ENCODE peak calls at places on chromosomes 12 and 14, in four cellular contexts. One of them, this sample, is unnamed.

GRCh38 chr14:90536092-90536491 is 139.3 kb downstream of the CALM1 start:
- DNase-seq in GM12892: no peak
- DNase-seq in K562: no peak
- DNase-seq in H1: no peak
- DNase-seq in this sample: no peak

GRCh38 chr14:35405304-35405996 is 901 bp upstream of the NFKBIA start:
- DNase-seq in GM12892: no peak
- DNase-seq in K562: no peak
- DNase-seq in H1: no peak
- DNase-seq in this sample: no peak

GRCh38 chr12:46483572-46484395 is 111.2 kb upstream of the SLC38A2 start:
- DNase-seq in GM12892: no peak
- DNase-seq in K562: no peak
- DNase-seq in H1: no peak
- DNase-seq in this sample: no peak

GRCh38 chr12:77578471-77579262 is 252.0 kb upstream of the NAV3 start:
- DNase-seq in GM12892: no peak
- DNase-seq in K562: no peak
- DNase-seq in H1: no peak
- DNase-seq in this sample: no peak

GRCh38 chr14:53149656-53150319 is 3.3 kb downstream of the DDHD1 start:
- DNase-seq in GM12892: no peak
- DNase-seq in K562: no peak
- DNase-seq in H1: no peak
- DNase-seq in this sample: no peak

GRCh38 chr12:50764861-50765324 is 992 bp downstream of the ATF1 start:
- DNase-seq in GM12892: no peak
- DNase-seq in K562: no peak
- DNase-seq in H1: no peak
- DNase-seq in this sample: no peak

GRCh38 chr12:61891632-61892031 is 368.6 kb upstream of the USP15 start:
- DNase-seq in GM12892: no peak
- DNase-seq in K562: no peak
- DNase-seq in H1: no peak
- DNase-seq in this sample: no peak

GRCh38 chr14:56378474-56378873 is 201.1 kb upstream of the TMEM260 start:
- DNase-seq in GM12892: no peak
- DNase-seq in K562: no peak
- DNase-seq in H1: no peak
- DNase-seq in this sample: no peak

GRCh38 chr12:125773033-125773432 is 707.8 kb downstream of the AACS start:
- DNase-seq in GM12892: peak; percentile 19
- DNase-seq in K562: peak; percentile 57
- DNase-seq in H1: peak; percentile 33
- DNase-seq in this sample: no peak

GRCh38 chr12:6821271-6821673 is 349 bp upstream of the GPR162 start:
- DNase-seq in GM12892: no peak
- DNase-seq in K562: no peak
- DNase-seq in H1: no peak
- DNase-seq in this sample: no peak

GRCh38 chr12:75655233-75655879 is 143.9 kb upstream of the KRR1 start:
- DNase-seq in GM12892: no peak
- DNase-seq in K562: no peak
- DNase-seq in H1: no peak
- DNase-seq in this sample: no peak

GRCh38 chr14:100330396-100330931 is 7.3 kb downstream of the SLC25A47 start:
- DNase-seq in GM12892: no peak
- DNase-seq in K562: no peak
- DNase-seq in H1: no peak
- DNase-seq in this sample: no peak

GRCh38 chr12:6540181-6540877 is 6.0 kb downstream of the GAPDH start:
- DNase-seq in GM12892: peak; percentile 59
- DNase-seq in K562: peak; percentile 60
- DNase-seq in H1: no peak
- DNase-seq in this sample: peak; percentile 65

GRCh38 chr14:50822501-50823042 is 8.4 kb downstream of the NIN start:
- DNase-seq in GM12892: no peak
- DNase-seq in K562: no peak
- DNase-seq in H1: no peak
- DNase-seq in this sample: no peak

GRCh38 chr12:122028601-122029560 is 7.2 kb downstream of the BCL7A start:
- DNase-seq in GM12892: peak; percentile 76
- DNase-seq in K562: no peak
- DNase-seq in H1: no peak
- DNase-seq in this sample: peak; percentile 84

GRCh38 chr12:14558377-14559051 is 9.2 kb downstream of the PLBD1 start:
- DNase-seq in GM12892: no peak
- DNase-seq in K562: no peak
- DNase-seq in H1: no peak
- DNase-seq in this sample: no peak

GRCh38 chr12:27509032-27509431 is 15.0 kb upstream of the PPFIBP1 start:
- DNase-seq in GM12892: no peak
- DNase-seq in K562: no peak
- DNase-seq in H1: no peak
- DNase-seq in this sample: no peak

GRCh38 chr14:60815371-60815770 is 80.8 kb downstream of the MNAT1 start:
- DNase-seq in GM12892: no peak
- DNase-seq in K562: no peak
- DNase-seq in H1: no peak
- DNase-seq in this sample: peak; percentile 5

GRCh38 chr14:101563654-101564443 is 2.6 kb downstream of the DIO3 start:
- DNase-seq in GM12892: no peak
- DNase-seq in K562: no peak
- DNase-seq in H1: no peak
- DNase-seq in this sample: no peak

GRCh38 chr14:34678306-34678705 is 36.1 kb downstream of the CFL2 start:
- DNase-seq in GM12892: no peak
- DNase-seq in K562: no peak
- DNase-seq in H1: no peak
- DNase-seq in this sample: no peak

GRCh38 chr12:127389923-127390322 is 877.0 kb upstream of the TMEM132C start:
- DNase-seq in GM12892: no peak
- DNase-seq in K562: no peak
- DNase-seq in H1: peak; percentile 19
- DNase-seq in this sample: no peak

DNA sequence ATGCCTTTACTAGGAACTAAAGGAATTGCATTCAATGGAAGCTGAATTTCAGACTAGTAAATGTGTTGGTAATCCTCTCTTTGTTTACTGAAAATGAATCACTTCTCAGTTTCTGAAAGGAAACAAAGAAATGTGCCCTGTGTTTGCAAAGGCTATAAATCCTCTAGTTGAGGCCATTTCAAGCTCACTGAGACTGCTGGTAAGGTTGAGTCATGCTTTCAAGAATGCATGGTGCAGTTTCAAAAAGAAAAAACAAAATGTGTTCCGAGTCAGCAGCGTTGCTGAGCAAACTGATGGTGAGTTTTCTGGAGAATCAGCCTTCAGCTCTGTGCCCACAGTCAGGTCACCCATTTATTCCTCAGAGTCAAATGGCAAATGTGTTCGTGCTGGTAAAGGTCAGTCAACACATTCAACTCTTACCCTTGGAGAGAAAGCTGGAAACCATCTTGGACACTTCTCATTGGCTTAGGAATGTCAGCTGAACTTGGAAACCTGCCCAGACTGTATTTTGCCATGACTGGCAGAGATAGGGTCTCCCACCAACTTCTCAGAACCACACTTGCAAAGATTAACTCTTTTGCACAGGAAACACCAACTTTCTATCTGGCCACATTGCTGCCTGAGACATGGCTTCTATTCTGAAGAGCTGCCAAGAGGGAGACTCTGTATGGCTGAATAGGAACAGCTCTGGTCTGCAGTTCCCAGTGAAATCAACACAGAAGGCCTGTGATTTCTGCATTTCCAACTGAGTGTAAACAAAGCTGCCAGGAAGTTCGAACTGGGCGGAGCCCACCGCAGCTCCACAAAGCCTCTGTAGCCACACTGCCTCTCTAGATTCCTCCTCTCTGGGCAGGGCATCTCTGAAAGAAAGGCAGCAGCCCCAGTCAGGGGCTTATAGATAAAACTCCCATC is 484.4 kb downstream of the ATP23 start:
- DNase-seq in GM12892: no peak
- DNase-seq in K562: no peak
- DNase-seq in H1: no peak
- DNase-seq in this sample: no peak
- TF ChIP-seq POLR2AphosphoS5 in GM12892: no peak
- TF ChIP-seq POLR2AphosphoS5 in K562: no peak
- TF ChIP-seq POLR2AphosphoS5 in H1: no peak
- TF ChIP-seq POLR2AphosphoS5 in this sample: no peak

DNA sequence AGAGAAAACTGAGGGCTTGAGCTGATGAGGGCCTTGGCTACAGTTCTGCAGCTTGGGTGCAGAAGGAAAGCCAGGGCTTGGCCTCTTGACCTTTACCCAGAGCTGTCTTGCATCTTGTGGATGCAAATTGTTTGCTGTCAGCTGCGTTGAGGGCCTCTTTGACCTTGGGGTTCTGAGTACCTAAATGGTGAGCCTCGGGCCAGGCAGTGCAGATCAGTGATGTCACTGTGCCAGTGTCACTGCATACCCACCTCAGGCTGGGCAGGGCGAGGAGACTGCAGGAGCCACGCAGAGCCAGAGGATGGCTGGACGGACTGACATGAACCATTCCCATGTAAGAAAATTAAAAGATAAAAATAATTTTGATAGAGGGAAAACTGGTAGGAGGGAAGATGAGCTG is 18.6 kb downstream of the ESRRB start:
- DNase-seq in GM12892: no peak
- DNase-seq in K562: no peak
- DNase-seq in H1: no peak
- DNase-seq in this sample: no peak
- TF ChIP-seq TAF1 in GM12892: no peak
- TF ChIP-seq TAF1 in K562: no peak
- TF ChIP-seq TAF1 in H1: no peak
- TF ChIP-seq TAF1 in this sample: no peak

GRCh38 chr14:24366664-24367505 is 1.1 kb upstream of the NFATC4 start:
- DNase-seq in GM12892: peak; percentile 65
- DNase-seq in K562: peak; percentile 54
- DNase-seq in H1: no peak
- DNase-seq in this sample: peak; percentile 74
- TF ChIP-seq POLR2A in GM12892: no peak
- TF ChIP-seq POLR2A in K562: no peak
- TF ChIP-seq POLR2A in H1: no peak
- TF ChIP-seq POLR2A in this sample: no peak

GRCh38 chr12:19070341-19070740 is 59.2 kb upstream of the PLEKHA5 start:
- DNase-seq in GM12892: no peak
- DNase-seq in K562: no peak
- DNase-seq in H1: no peak
- DNase-seq in this sample: no peak
- TF ChIP-seq POLR2AphosphoS5 in GM12892: no peak
- TF ChIP-seq POLR2AphosphoS5 in K562: no peak
- TF ChIP-seq POLR2AphosphoS5 in H1: no peak
- TF ChIP-seq POLR2AphosphoS5 in this sample: no peak

DNA sequence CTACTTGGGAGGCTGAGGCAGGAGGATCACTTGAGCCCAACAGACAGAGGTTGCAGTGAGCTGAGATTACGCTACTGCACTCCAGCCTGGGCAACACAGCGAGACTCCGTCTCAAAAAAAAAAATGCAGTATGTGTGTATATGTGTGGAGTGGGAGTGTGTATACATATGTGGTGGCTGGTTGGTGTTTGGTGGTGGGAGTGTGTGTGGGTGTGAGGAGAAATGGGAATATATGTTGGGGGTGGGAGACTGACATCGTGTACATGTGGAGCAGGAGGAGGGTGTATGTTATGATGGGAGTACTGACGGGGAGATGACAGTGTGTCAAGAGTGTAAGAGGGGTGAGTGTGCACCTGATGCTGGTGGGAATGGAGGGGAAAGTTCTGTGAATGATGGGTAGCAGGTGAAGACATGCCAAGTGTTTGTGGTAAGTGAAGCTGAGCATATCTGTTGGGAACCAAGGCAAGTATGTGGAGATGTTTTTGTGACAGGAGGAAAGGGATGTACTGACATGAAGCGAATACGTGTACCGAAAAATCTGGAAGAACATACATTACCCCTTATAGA is 4.2 kb downstream of the PNMA1 start:
- DNase-seq in GM12892: no peak
- DNase-seq in K562: no peak
- DNase-seq in H1: no peak
- DNase-seq in this sample: no peak
- TF ChIP-seq TAF1 in GM12892: no peak
- TF ChIP-seq TAF1 in K562: no peak
- TF ChIP-seq TAF1 in H1: no peak
- TF ChIP-seq TAF1 in this sample: no peak

DNA sequence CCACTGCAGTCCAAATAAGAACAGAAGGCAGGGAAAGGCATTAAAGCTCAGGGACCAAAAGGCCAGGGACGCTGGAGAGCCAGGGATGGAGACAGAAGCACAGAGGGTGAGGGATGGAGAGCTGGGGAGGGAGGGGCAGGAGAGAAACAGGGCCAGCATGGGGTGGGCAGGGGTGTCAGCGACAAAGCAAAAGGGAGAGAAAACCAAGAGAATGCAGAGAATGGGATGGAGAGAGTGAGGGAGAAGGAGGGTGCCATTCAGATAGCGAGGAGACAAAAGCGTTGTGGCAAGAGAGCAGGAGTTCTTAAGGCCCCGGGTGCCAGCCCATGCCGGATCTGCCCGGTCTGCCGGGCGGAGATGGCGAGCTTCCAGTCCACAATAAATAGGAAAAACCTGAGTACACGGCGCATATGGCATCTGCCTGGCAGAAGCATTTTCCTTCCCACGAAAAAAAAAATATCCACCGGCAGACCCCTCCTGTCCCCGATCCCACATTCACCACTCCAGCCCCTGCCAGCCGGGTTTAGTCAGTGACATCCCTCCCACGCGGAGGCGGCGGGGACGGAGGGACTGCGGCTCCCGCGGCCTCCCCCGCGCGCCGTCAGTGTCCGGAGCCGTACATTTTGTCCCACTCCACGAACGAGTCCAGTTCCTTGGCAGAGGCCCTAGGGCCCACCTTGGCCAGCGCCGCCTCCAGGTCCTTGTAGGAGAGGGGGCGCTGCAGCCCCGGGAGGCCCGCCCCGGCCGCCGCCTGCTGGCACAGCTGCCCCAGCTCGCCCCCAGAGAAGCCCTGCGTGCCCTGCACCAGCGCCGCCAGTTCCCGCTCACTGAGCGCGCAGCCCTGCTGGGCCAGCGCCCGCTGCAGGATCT is 28.4 kb downstream of the FIGNL2 start:
- DNase-seq in GM12892: no peak
- DNase-seq in K562: no peak
- DNase-seq in H1: no peak
- DNase-seq in this sample: peak; percentile 6
- TF ChIP-seq POLR2A in GM12892: no peak
- TF ChIP-seq POLR2A in K562: no peak
- TF ChIP-seq POLR2A in H1: no peak
- TF ChIP-seq POLR2A in this sample: no peak

GRCh38 chr14:69288001-69288771 is 28.2 kb downstream of the GALNT16 start:
- DNase-seq in GM12892: no peak
- DNase-seq in K562: no peak
- DNase-seq in H1: no peak
- DNase-seq in this sample: no peak
- TF ChIP-seq POLR2AphosphoS5 in GM12892: no peak
- TF ChIP-seq POLR2AphosphoS5 in K562: no peak
- TF ChIP-seq POLR2AphosphoS5 in H1: no peak
- TF ChIP-seq POLR2AphosphoS5 in this sample: no peak

DNA sequence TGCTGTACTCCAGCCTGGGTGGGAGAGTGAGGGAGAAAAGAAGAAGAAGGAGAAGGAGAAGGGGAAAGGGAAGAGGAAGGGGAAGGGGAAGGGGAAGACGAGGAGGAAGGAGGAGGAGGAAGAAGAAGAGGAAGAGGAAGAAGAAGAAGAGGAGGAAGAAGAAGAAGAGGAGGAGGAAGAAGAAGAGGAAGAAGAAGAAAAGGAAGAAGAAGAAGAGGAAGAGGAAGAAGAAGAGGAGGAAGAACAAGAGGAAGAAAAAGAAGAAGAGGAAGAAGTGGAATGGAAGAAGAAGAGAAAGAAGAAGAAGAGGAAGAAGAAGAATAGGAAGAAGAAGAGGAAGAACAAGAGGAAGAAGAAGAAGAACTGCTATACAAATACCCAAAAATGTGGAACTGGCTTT is 507.4 kb upstream of the TMPO start:
- DNase-seq in GM12892: no peak
- DNase-seq in K562: no peak
- DNase-seq in H1: no peak
- DNase-seq in this sample: no peak
- TF ChIP-seq TAF1 in GM12892: no peak
- TF ChIP-seq TAF1 in K562: no peak
- TF ChIP-seq TAF1 in H1: no peak
- TF ChIP-seq TAF1 in this sample: no peak

This sample was measured in GM12891.